ENCODE peak calls at places on chromosome 12, in seven cellular contexts. Y, F, B, U, I, D and C are unnamed samples.

GRCh38 chr12:121668750-121669524 is 517 bp downstream of the MORN3 start:
- DNase-seq in B (peak), D (peak), U (peak), F (no peak), I (no peak), Y (peak), C (no peak)

GRCh38 chr12:124347805-124348658 is 53.1 kb downstream of the RFLNA start:
- DNase-seq in U (no peak), I (no peak), B (no peak), F (no peak), D (no peak), Y (no peak), C (no peak)

GRCh38 chr12:132479938-132480619 is 9.9 kb upstream of the FBRSL1 start:
- DNase-seq in I (no peak), F (peak), B (no peak), D (no peak), U (peak), Y (no peak), C (no peak)

GRCh38 chr12:128637616-128638606 is 185.8 kb downstream of the SLC15A4 start:
- DNase-seq in U (no peak), F (no peak), I (no peak), Y (no peak), D (no peak), B (no peak), C (no peak)

GRCh38 chr12:59046763-59047534 is 126.6 kb upstream of the LRIG3 start:
- DNase-seq in F (no peak), I (no peak), B (no peak), U (no peak), Y (no peak), D (no peak), C (no peak)

GRCh38 chr12:80912906-80913769 is 24.6 kb downstream of the LIN7A start:
- DNase-seq in I (no peak), D (no peak), U (no peak), F (no peak), B (no peak), Y (peak), C (no peak)

GRCh38 chr12:122062832-122063690 is 15.5 kb upstream of the MLXIP start:
- DNase-seq in U (no peak), Y (peak), B (no peak), I (peak), D (peak), F (peak), C (peak)

GRCh38 chr12:100141666-100141997 is 1.0 kb downstream of the BLTP3B start:
- DNase-seq in U (no peak), F (no peak), Y (peak), D (no peak), I (no peak), B (no peak), C (peak)

GRCh38 chr12:123892853-123893252 is 79.8 kb downstream of the CCDC92 start:
- DNase-seq in Y (no peak), I (no peak), B (no peak), D (no peak), U (no peak), F (no peak), C (no peak)

GRCh38 chr12:31783996-31784645 is 55.3 kb upstream of the AMN1 start:
- DNase-seq in B (no peak), F (no peak), Y (no peak), U (no peak), D (no peak), I (no peak), C (no peak)

GRCh38 chr12:92389466-92389865 is 243.8 kb upstream of the BTG1 start:
- DNase-seq in Y (no peak), B (no peak), U (no peak), D (no peak), I (no peak), F (no peak), C (no peak)

GRCh38 chr12:96026331-96026730 is 9.1 kb downstream of the LTA4H start:
- DNase-seq in U (no peak), D (no peak), B (no peak), I (no peak), F (no peak), Y (no peak), C (no peak)